ENCODE peak calls at places on chromosomes 12 and 14, in ten cellular contexts. D is transverse colon; O is colonic mucosa; T is endodermal cell; C is neural progenitor cell; L is aorta; P is spleen; E is CD4-positive, CD25-positive, alpha-beta regulatory T cell; J is HCT116; S is body of pancreas. U is an unnamed sample.
A peak's percentile ranks its signal among the peaks of the same experiment; 100 is the strongest.

GRCh38 chr14:97844042-97844441 is 1046.9 kb downstream of the VRK1 start:
- DNase-seq in O (no peak), E (no peak), T (no peak), D (no peak), P (no peak), S (no peak), L (no peak), C (no peak), J (no peak), U (no peak)

GRCh38 chr12:57418255-57418654 is 12.6 kb downstream of the R3HDM2 start:
- DNase-seq in P (no peak), D (no peak), O (no peak), L (no peak), C (no peak), S (peak; percentile 28), J (no peak), T (peak; percentile 32), E (no peak), U (no peak)

GRCh38 chr12:3197131-3197818 is 120.1 kb downstream of the TSPAN9 start:
- DNase-seq in E (no peak), J (no peak), S (no peak), P (no peak), O (no peak), C (no peak), L (no peak), D (no peak), T (peak; percentile 72), U (no peak)

GRCh38 chr12:101297661-101298060 is 17.8 kb downstream of the UTP20 start:
- DNase-seq in E (no peak), J (no peak), T (no peak), L (no peak), P (no peak), S (no peak), C (no peak), D (no peak), O (no peak), U (no peak)

GRCh38 chr14:37203423-37203822 is 5.7 kb downstream of the MIPOL1 start:
- DNase-seq in D (no peak), C (no peak), J (no peak), L (no peak), S (no peak), O (no peak), P (no peak), T (no peak), E (no peak), U (no peak)

GRCh38 chr14:103943673-103944072 is 1.3 kb upstream of the RD3L start:
- DNase-seq in S (no peak), O (no peak), C (no peak), J (no peak), L (no peak), E (no peak), D (no peak), P (no peak), T (no peak), U (no peak)

GRCh38 chr14:71271166-71271945 is 364.1 kb downstream of the PCNX1 start:
- DNase-seq in D (no peak), T (no peak), E (no peak), O (no peak), L (no peak), P (no peak), J (no peak), C (no peak), S (no peak), U (no peak)

GRCh38 chr12:22334696-22335290 is at the start of gene ST8SIA1:
- DNase-seq in D (peak; percentile 43), P (peak; percentile 84), C (peak; percentile 73), O (peak; percentile 47), T (no peak), J (no peak), L (peak; percentile 53), E (peak; percentile 71), S (peak; percentile 19), U (peak; percentile 49)

GRCh38 chr14:83291716-83292115 is 1758.1 kb upstream of the SEL1L start:
- DNase-seq in E (no peak), C (no peak), T (no peak), O (no peak), P (no peak), L (no peak), S (no peak), D (no peak), J (no peak), U (no peak)

GRCh38 chr12:67795235-67795634 is 146.7 kb downstream of the DYRK2 start:
- DNase-seq in D (no peak), T (no peak), J (no peak), P (no peak), L (no peak), C (no peak), E (no peak), S (no peak), O (no peak), U (no peak)

GRCh38 chr12:124993568-124994434 is at the start of gene BRI3BP:
- DNase-seq in L (peak; percentile 69), O (peak; percentile 81), C (peak; percentile 70), T (peak; percentile 85), E (peak; percentile 81), J (no peak), S (peak; percentile 62), D (peak; percentile 81), P (peak; percentile 94), U (peak; percentile 73)

GRCh38 chr14:65101631-65102440 is 481 bp downstream of the MAX start:
- DNase-seq in E (peak; percentile 73), J (no peak), T (peak; percentile 72), O (peak; percentile 47), D (peak; percentile 34), P (peak; percentile 93), S (peak; percentile 14), L (peak; percentile 71), C (peak; percentile 65), U (peak; percentile 23)

DNA sequence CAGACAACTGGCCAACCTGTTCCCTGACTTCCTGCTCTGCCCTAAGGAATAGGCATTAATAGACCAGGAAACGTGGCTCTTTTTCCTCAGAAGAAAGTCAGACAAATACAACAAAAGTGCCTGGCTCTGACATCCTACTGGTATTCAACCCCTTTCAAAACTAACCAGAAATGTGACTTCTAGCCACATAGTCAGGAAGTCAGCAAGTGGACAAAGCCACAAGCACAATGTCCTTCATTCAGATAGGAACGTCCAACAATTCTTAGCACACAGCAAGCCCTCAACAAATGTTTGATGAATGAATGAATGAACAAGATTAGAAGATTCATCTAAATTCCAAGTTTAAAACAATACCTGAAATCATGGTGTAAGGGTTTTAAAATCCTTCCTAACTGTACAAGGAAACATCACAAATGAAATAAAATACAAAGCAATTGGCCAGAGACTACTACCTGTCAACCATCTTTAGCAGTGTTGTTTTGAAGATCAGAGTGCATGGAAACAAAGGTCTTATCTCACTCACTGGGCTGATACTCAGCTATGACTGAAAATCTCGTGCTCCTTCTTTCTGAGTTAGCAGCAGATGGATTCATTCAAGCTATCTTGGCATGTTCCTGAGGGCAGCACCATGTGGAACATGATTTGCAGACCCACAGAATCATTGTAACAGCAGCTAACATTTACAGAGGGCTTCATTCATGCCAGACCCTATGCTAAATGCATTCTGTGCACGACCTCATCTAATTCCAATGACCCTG is 16.5 kb downstream of the APPL2 start:
- DNase-seq in C (no peak), J (no peak), L (no peak), T (no peak), O (no peak), S (no peak), D (no peak), E (no peak), P (no peak), U (no peak)
- H3K4me1 ChIP-seq in C (peaks cover 4% of the 10 kb centered on the region), J (peaks cover 4% of the 10 kb centered on the region), L (peaks cover 4% of the 10 kb centered on the region), T (peaks cover 6% of the 10 kb centered on the region), O (peaks cover 5% of the 10 kb centered on the region), S (peaks cover 25% of the 10 kb centered on the region), D (peaks cover 68% of the 10 kb centered on the region), E (no peaks in the 10 kb centered on the region), P (peaks cover 45% of the 10 kb centered on the region), U (peaks cover 74% of the 10 kb centered on the region)

DNA sequence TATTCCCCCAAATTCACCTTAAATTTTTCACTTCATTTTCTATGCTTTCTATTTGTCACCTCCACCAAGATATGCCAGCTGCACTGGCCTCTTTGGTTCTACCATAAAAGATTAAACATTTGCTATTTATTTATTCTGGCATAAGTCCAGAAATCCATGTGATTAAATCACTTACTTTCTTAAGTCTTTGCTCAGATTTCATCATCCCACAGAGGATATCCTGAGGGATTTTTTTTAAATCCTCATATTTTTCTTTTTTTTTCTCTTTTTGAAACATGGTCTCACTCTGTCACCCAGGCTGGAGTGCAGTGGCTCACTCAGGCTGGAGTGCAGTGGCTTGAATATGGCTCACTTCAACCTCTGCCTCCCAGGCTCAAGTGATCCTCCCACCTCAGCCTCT is 645.5 kb upstream of the ATXN7L3B start:
- DNase-seq in O (no peak), P (no peak), S (no peak), T (no peak), J (no peak), D (no peak), C (no peak), L (no peak), E (no peak), U (no peak)
- H3K27ac ChIP-seq in O (no peak overlapping the region), P (no peak overlapping the region), S (no peak overlapping the region), T (no peak overlapping the region), J (no peak overlapping the region), D (no peak overlapping the region), C (no peak overlapping the region), L (no peak overlapping the region), E (no peak overlapping the region), U (no peak overlapping the region)

DNA sequence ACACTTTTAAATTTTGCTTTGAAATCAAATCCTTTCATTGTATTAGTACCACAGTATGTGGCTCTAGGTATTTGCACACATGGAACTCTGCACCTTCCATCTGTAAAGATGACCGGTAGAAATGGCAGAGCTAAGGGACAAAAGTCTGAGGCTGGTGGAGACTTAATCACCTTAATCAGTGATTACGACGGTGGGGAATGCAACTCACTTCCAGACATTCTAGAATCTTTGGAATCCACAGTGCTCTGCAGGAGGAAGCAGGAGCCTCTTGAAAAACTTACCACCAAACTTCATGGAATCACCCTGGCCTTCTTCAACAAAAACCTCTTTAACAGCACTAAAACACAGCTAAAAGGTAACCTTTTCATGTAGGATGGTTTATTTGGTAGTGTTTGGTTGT is 3.9 kb upstream of the DACT1 start:
- DNase-seq in E (no peak), T (no peak), D (no peak), L (no peak), C (peak; percentile 57), J (no peak), S (no peak), O (no peak), P (no peak), U (no peak)
- H3K4me1 ChIP-seq in E (peaks cover 9% of the 10 kb centered on the region), T (peaks cover 17% of the 10 kb centered on the region), D (peaks cover 17% of the 10 kb centered on the region), L (no peaks in the 10 kb centered on the region), C (peaks cover 43% of the 10 kb centered on the region), J (peaks cover 1% of the 10 kb centered on the region), S (peaks cover 16% of the 10 kb centered on the region), O (no peaks in the 10 kb centered on the region), P (peaks cover 33% of the 10 kb centered on the region), U (peaks cover 33% of the 10 kb centered on the region)

DNA sequence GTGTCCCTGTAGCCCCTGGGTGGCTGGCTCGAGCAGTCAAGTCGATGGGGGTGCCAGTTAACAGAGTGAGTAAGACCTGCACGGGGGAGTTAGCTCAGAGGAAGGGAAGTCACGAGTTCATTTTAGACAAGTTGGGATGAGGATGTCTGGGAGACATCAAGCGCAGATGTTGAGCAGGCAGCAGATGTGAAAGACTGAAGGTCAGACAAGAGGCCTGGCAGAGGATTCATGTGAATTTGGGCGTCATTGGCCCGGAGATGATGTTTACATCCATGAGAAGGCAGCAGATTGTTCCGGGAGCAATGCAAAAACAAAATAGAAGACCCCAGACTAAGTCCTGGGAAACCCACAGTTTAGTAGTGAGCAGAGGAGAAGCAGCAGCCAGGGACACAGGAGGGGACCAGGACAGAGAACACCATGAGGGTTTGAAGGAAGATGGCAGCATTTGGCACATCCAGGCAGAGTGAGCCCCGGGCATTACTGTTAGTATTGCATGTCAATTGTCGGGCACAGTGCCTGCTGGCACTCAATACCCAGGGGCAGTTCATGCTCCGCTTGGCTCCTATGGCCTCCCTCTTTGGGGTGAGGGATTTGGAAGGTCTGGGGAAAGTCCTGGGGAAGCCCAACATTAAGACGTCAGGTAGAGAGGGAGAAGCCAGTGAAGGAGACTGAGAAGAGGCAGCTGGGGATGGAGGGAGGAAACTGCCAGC is 15.1 kb downstream of the LTBP2 start:
- DNase-seq in L (no peak), J (no peak), C (no peak), T (no peak), S (no peak), E (no peak), O (no peak), P (no peak), D (no peak), U (no peak)
- H3K27ac ChIP-seq in L (no peak overlapping the region), J (no peak overlapping the region), C (no peak overlapping the region), T (no peak overlapping the region), S (peak overlapping the region; percentile 28), E (no peak overlapping the region), O (no peak overlapping the region), P (no peak overlapping the region), D (peak overlapping the region; percentile 32), U (peak overlapping the region; percentile 86)